ENCODE peak calls at places on chromosomes 1 and 21, in five cellular contexts. R is mucosa of descending colon, M is skeletal muscle cell, F is NB4, O is HAP-1. G is an unnamed sample.

GRCh38 chr1:225121095-225121494 is 191.6 kb downstream of the DNAH14 start:
- DNase-seq in R (no peak), M (no peak), F (no peak), O (no peak), G (no peak)

GRCh38 chr1:175388286-175388685 is 195.7 kb upstream of the KIAA0040 start:
- DNase-seq in R (no peak), M (no peak), F (no peak), O (peak; percentile 59), G (no peak)

GRCh38 chr1:110523011-110523410 is 4.0 kb upstream of the KCNA10 start:
- DNase-seq in R (no peak), M (no peak), F (no peak), O (no peak), G (no peak)

GRCh38 chr1:224644553-224645154 is 28.5 kb downstream of the CNIH3 start:
- DNase-seq in R (peak; percentile 66), M (no peak), F (peak; percentile 70), O (peak; percentile 31), G (peak; percentile 34)

GRCh38 chr1:231931146-231931545 is 304.6 kb downstream of the DISC1 start:
- DNase-seq in R (no peak), M (peak; percentile 64), F (no peak), O (no peak), G (no peak)

GRCh38 chr1:110672001-110672752 is 2.6 kb downstream of the KCNA3 start:
- DNase-seq in R (peak; percentile 45), M (no peak), F (no peak), O (no peak), G (no peak)

GRCh38 chr1:1777950-1778826 is at the start of gene NADK:
- DNase-seq in R (peak; percentile 64), M (no peak), F (peak; percentile 69), O (peak; percentile 38), G (no peak)

GRCh38 chr1:111733183-111733995 is 5.8 kb downstream of the INKA2 start:
- DNase-seq in R (peak; percentile 15), M (peak; percentile 90), F (peak; percentile 88), O (no peak), G (no peak)

GRCh38 chr1:232474821-232475220 is 155.1 kb downstream of the SIPA1L2 start:
- DNase-seq in R (no peak), M (no peak), F (no peak), O (no peak), G (no peak)

GRCh38 chr1:186008920-186009737 is 274.9 kb downstream of the HMCN1 start:
- DNase-seq in R (no peak), M (peak; percentile 63), F (no peak), O (no peak), G (no peak)

GRCh38 chr1:213162338-213162737 is 111.3 kb downstream of the RPS6KC1 start:
- DNase-seq in R (no peak), M (peak; percentile 16), F (no peak), O (no peak), G (no peak)

GRCh38 chr21:16125274-16125673 is 395.5 kb downstream of the USP25 start:
- DNase-seq in R (no peak), M (no peak), F (no peak), O (no peak), G (no peak)
- H3K4me3 ChIP-seq in R (no peak overlapping the region), M (peak overlapping the region; percentile 15), F (no peak overlapping the region), O (no peak overlapping the region), G (peak overlapping the region; percentile 31)

DNA sequence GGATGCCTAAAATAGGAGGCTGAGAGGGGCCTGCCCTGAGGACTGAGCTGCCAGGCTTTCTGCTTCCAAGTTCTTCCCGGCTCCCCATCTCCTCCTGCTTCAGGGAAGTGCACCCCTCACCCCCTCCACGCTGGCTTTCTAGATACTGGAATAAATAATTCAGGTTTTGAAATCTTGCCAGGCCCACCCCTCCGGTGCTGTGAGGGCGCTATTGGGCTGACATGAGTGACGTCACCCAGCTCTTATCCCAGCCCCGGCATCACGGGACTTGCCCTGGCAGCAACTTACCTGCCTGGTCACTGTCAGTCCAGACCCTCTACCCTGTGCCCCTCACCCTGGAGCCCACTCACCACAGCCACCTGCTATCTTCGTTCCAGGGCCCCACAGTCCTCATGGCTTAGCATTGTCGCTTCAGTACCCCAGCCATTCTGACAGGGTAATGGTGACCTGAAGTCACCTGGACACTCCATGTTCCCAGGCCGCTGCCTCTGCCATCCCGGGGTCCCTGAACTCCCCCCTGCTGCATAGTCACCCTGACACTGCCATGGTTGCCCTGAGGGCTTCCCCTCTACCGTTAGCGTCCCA is 819 bp upstream of the GPR3 start:
- DNase-seq in R (peak; percentile 53), M (no peak), F (no peak), O (no peak), G (no peak)
- H3K4me3 ChIP-seq in R (no peak overlapping the region), M (peak overlapping the region; percentile 76), F (no peak overlapping the region), O (peak overlapping the region; percentile 73), G (no peak overlapping the region)

GRCh38 chr1:165376811-165377153 is 20.3 kb upstream of the LMX1A start:
- DNase-seq in R (no peak), M (peak; percentile 4), F (no peak), O (no peak), G (no peak)
- H3K4me3 ChIP-seq in R (no peak overlapping the region), M (peak overlapping the region; percentile 33), F (no peak overlapping the region), O (peak overlapping the region; percentile 12), G (no peak overlapping the region)

GRCh38 chr1:219090618-219091017 is 83.1 kb upstream of the LYPLAL1 start:
- DNase-seq in R (no peak), M (no peak), F (peak; percentile 58), O (no peak), G (no peak)
- H3K4me3 ChIP-seq in R (no peak overlapping the region), M (no peak overlapping the region), F (no peak overlapping the region), O (no peak overlapping the region), G (no peak overlapping the region)

GRCh38 chr1:17118268-17118667 is 983 bp downstream of the PADI2 start:
- DNase-seq in R (peak; percentile 59), M (no peak), F (no peak), O (no peak), G (no peak)
- H3K4me3 ChIP-seq in R (peak overlapping the region; percentile 46), M (no peak overlapping the region), F (no peak overlapping the region), O (no peak overlapping the region), G (no peak overlapping the region)

GRCh38 chr1:58249371-58249728 is 297.2 kb downstream of the OMA1 start:
- DNase-seq in R (no peak), M (no peak), F (no peak), O (no peak), G (no peak)
- H3K4me3 ChIP-seq in R (no peak overlapping the region), M (peak overlapping the region; percentile 42), F (no peak overlapping the region), O (no peak overlapping the region), G (no peak overlapping the region)

GRCh38 chr1:40694353-40694874 is 2.9 kb downstream of the NFYC start:
- DNase-seq in R (no peak), M (no peak), F (no peak), O (no peak), G (no peak)
- H3K4me3 ChIP-seq in R (no peak overlapping the region), M (no peak overlapping the region), F (no peak overlapping the region), O (no peak overlapping the region), G (no peak overlapping the region)

GRCh38 chr1:18946550-18947381 is 9.7 kb downstream of the IFFO2 start:
- DNase-seq in R (no peak), M (no peak), F (no peak), O (no peak), G (no peak)
- H3K4me3 ChIP-seq in R (no peak overlapping the region), M (no peak overlapping the region), F (no peak overlapping the region), O (no peak overlapping the region), G (no peak overlapping the region)

GRCh38 chr21:39386899-39387298 is 38.0 kb upstream of the HMGN1 start:
- DNase-seq in R (peak; percentile 16), M (no peak), F (no peak), O (no peak), G (no peak)
- H3K4me3 ChIP-seq in R (no peak overlapping the region), M (no peak overlapping the region), F (peak overlapping the region; percentile 40), O (no peak overlapping the region), G (peak overlapping the region; percentile 55)

G was measured in LNCaP clone FGC.